ENCODE peak calls at places on chromosomes 6 and 20, in nine cellular contexts. N is mucosa of descending colon, R is Panc1, E is stomach, F is neural progenitor cell, D is Peyer's patch, C is psoas muscle, G is tibial artery, B is PC-9. X is an unnamed sample. For H3K36me3 and H3K4me1, the result is how much of the 10 kb centered on the place peaks cover.

GRCh38 chr20:31920275-31920855 is 31.5 kb downstream of the PDRG1 start:
- DNase-seq in F (peak), N (no peak), C (no peak), D (no peak), E (no peak), G (no peak), R (no peak), B (no peak), X (no peak)

GRCh38 chr20:62300319-62300718 is 2.5 kb upstream of the ADRM1 start:
- DNase-seq in N (no peak), D (no peak), B (no peak), F (no peak), R (no peak), E (no peak), C (no peak), G (no peak), X (no peak)

GRCh38 chr6:157063176-157063934 is 260.0 kb downstream of the TMEM242 start:
- DNase-seq in D (no peak), N (no peak), C (no peak), F (no peak), G (no peak), R (no peak), E (no peak), B (peak), X (no peak)

GRCh38 chr20:13262701-13263335 is 41.7 kb downstream of the ISM1 start:
- DNase-seq in F (no peak), G (no peak), B (no peak), N (no peak), R (no peak), E (no peak), C (no peak), D (no peak), X (no peak)

GRCh38 chr6:73579851-73580246 is 59.0 kb upstream of the EEF1A1 start:
- DNase-seq in E (peak), C (no peak), R (peak), B (peak), D (no peak), N (no peak), G (no peak), F (no peak), X (peak)

GRCh38 chr20:16624106-16624505 is 50.9 kb upstream of the KIF16B start:
- DNase-seq in N (no peak), E (no peak), F (no peak), R (no peak), B (peak), C (no peak), D (no peak), G (no peak), X (no peak)

GRCh38 chr20:24702501-24703283 is 233.3 kb downstream of the SYNDIG1 start:
- DNase-seq in N (no peak), G (peak), E (no peak), C (no peak), D (no peak), F (no peak), R (no peak), B (no peak), X (no peak)

GRCh38 chr6:126195625-126196236 is 144.2 kb upstream of the CENPW start:
- DNase-seq in D (no peak), E (no peak), G (no peak), C (no peak), R (no peak), N (no peak), B (no peak), F (no peak), X (no peak)

GRCh38 chr6:26223213-26223612 is 136.0 kb downstream of the HFE start:
- DNase-seq in C (no peak), D (no peak), R (no peak), N (no peak), B (no peak), F (no peak), G (no peak), E (no peak), X (peak)

GRCh38 chr6:122995930-122996796 is at the start of gene CLVS2:
- DNase-seq in F (peak), D (no peak), B (no peak), R (no peak), E (no peak), G (no peak), C (peak), N (no peak), X (no peak)

GRCh38 chr6:120354452-120355098 is 979.7 kb downstream of the TBC1D32 start:
- DNase-seq in F (no peak), N (no peak), C (no peak), B (no peak), E (no peak), D (no peak), R (no peak), G (no peak), X (no peak)

GRCh38 chr20:1566701-1567100 is 9.2 kb upstream of the SIRPD start:
- DNase-seq in C (no peak), N (no peak), F (no peak), B (peak), E (no peak), D (no peak), G (no peak), R (no peak), X (no peak)

GRCh38 chr6:63573140-63573898 is 1.0 kb downstream of the LOC128125822 start:
- DNase-seq in E (peak), C (peak), B (peak), R (no peak), G (peak), F (peak), N (peak), D (peak), X (peak)

GRCh38 chr6:47062346-47062745 is 20.2 kb upstream of the ADGRF1 start:
- DNase-seq in F (no peak), R (no peak), N (no peak), B (no peak), C (no peak), D (no peak), G (no peak), E (no peak), X (no peak)

GRCh38 chr6:149471801-149472200 is 13.0 kb downstream of the ZC3H12D start:
- DNase-seq in R (no peak), C (no peak), F (no peak), D (no peak), E (no peak), N (no peak), G (no peak), B (no peak), X (no peak)

GRCh38 chr6:31546339-31546961 is at the start of gene ATP6V1G2:
- DNase-seq in G (peak), C (peak), R (peak), D (peak), E (peak), N (peak), B (peak), F (peak), X (peak)

GRCh38 chr20:5031206-5031557 is 29.9 kb upstream of the SLC23A2 start:
- DNase-seq in C (no peak), N (no peak), R (no peak), F (no peak), B (peak), D (no peak), E (no peak), G (no peak), X (no peak)

GRCh38 chr6:158068893-158069799 is 87.5 kb downstream of the SYNJ2 start:
- DNase-seq in G (peak), B (peak), N (peak), F (no peak), C (no peak), E (peak), D (peak), R (no peak), X (peak)

GRCh38 chr6:156779206-156780116 is 2.3 kb downstream of the ARID1B start:
- DNase-seq in C (peak), N (peak), B (no peak), G (peak), R (no peak), F (peak), D (peak), E (peak), X (peak)

GRCh38 chr6:68637782-68638181 is 2.7 kb downstream of the ADGRB3 start:
- DNase-seq in R (no peak), C (no peak), B (no peak), G (no peak), F (no peak), D (no peak), N (no peak), E (no peak), X (no peak)

GRCh38 chr6:134954272-134954990 is 4.5 kb upstream of the ALDH8A1 start:
- DNase-seq in N (no peak), C (no peak), D (no peak), R (no peak), B (no peak), F (no peak), G (no peak), E (no peak), X (peak)

GRCh38 chr6:121008553-121008952 is 325.7 kb downstream of the TBC1D32 start:
- DNase-seq in R (no peak), E (no peak), B (no peak), N (no peak), G (no peak), D (no peak), C (no peak), F (no peak), X (no peak)

GRCh38 chr20:46979603-46980241 is 85.1 kb downstream of the EYA2 start:
- DNase-seq in G (no peak), C (no peak), B (no peak), E (no peak), R (no peak), N (no peak), D (no peak), F (no peak), X (no peak)

GRCh38 chr6:152432758-152433157 is 204.4 kb downstream of the SYNE1 start:
- DNase-seq in E (no peak), R (no peak), F (no peak), D (no peak), N (no peak), C (no peak), G (no peak), B (no peak), X (no peak)

GRCh38 chr20:16007978-16008377 is 565.3 kb downstream of the KIF16B start:
- DNase-seq in F (peak), N (no peak), R (no peak), D (no peak), C (no peak), G (no peak), B (no peak), E (no peak), X (no peak)

GRCh38 chr6:22250486-22250885 is 46.4 kb downstream of the PRL start:
- DNase-seq in N (no peak), E (no peak), F (peak), C (no peak), R (no peak), D (no peak), G (no peak), B (no peak), X (no peak)

GRCh38 chr6:134240664-134241431 is 77.1 kb downstream of the SGK1 start:
- DNase-seq in N (no peak), C (peak), B (no peak), G (peak), D (no peak), R (no peak), F (no peak), E (peak), X (no peak)

GRCh38 chr6:13194852-13195251 is 133.5 kb downstream of the TBC1D7 start:
- DNase-seq in R (peak), D (no peak), F (peak), E (peak), C (peak), G (no peak), N (peak), B (no peak), X (peak)

GRCh38 chr6:154306696-154307095 is 49.9 kb downstream of the IPCEF1 start:
- DNase-seq in F (no peak), B (no peak), E (no peak), C (no peak), N (no peak), G (no peak), R (no peak), D (no peak), X (no peak)

GRCh38 chr6:32529697-32530429 is at the start of gene HLA-DRB5:
- DNase-seq in F (no peak), D (peak), G (peak), B (no peak), N (no peak), R (no peak), E (peak), C (peak), X (peak)

GRCh38 chr6:109008061-109008460 is 86.6 kb downstream of the SESN1 start:
- DNase-seq in B (no peak), D (no peak), N (no peak), E (no peak), R (no peak), C (no peak), G (no peak), F (peak), X (no peak)

GRCh38 chr20:24489631-24490260 is 20.3 kb downstream of the SYNDIG1 start:
- DNase-seq in F (no peak), G (no peak), B (no peak), E (no peak), D (no peak), R (no peak), C (no peak), N (no peak), X (no peak)

GRCh38 chr6:127481628-127482027 is 22.4 kb upstream of the KIAA0408 start:
- DNase-seq in B (peak), F (no peak), R (no peak), E (no peak), N (no peak), D (no peak), C (no peak), G (no peak), X (peak)

GRCh38 chr20:3783516-3784225 is 2.4 kb upstream of the SPEF1 start:
- DNase-seq in E (no peak), R (no peak), C (peak), N (no peak), B (no peak), G (no peak), D (no peak), F (no peak), X (no peak)

GRCh38 chr6:56891754-56892153 is 63.2 kb upstream of the BEND6 start:
- DNase-seq in B (no peak), G (no peak), R (no peak), D (no peak), N (no peak), C (no peak), E (no peak), F (peak), X (no peak)

GRCh38 chr20:34949120-34949519 is 6.5 kb downstream of the GSS start:
- DNase-seq in R (no peak), C (no peak), F (no peak), G (no peak), E (no peak), B (no peak), D (no peak), N (peak), X (peak)
- H3K36me3 ChIP-seq in R (under half), C (under half), F (under half), G (under half), E (under half), B (under half), D (under half), N (under half), X (under half)

DNA sequence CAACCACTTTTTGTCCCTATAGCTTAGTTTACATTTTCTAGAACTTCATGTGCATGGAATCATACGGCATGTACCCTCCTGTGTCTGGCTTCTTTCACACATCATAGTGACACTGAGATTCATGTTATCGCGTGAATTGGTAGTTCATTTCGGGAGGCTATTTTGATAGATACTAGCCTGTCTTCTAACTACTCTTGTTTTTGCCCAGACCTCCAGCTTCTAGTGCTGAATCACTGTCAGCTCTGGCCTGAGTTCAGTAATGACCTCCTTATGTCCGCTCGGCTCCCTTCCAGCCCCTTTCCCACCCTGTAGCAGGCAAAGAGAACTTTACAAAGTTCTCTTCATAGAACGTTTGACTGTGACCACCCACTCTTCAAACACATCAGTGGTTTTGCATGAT is 14.1 kb downstream of the MYBL2 start:
- DNase-seq in G (no peak), E (no peak), N (no peak), C (no peak), B (no peak), D (no peak), F (no peak), R (no peak), X (no peak)
- H3K4me3 ChIP-seq in G (no peak), E (no peak), N (no peak), C (no peak), B (no peak), D (peak), F (no peak), R (no peak), X (no peak)

DNA sequence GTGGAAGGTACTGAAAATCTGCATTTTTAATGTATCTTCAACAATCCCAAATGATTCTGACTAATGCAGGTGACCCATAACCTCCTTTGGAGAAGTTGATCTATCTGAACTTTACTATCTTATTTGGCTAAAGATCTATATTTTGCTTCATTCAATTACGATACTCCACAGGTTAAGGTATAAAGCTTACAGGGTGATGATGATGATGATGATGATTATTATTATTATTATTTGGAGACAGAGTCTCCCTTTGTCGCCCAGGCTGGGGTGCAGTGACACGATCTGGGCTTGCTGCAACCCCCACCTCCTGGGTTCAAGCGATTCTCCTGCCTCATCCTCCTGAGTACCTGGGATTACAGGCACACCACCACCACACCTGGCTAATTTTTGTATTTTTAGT is 13.1 kb downstream of the TOP1 start:
- DNase-seq in C (no peak), G (no peak), D (no peak), R (no peak), E (no peak), N (no peak), B (no peak), F (no peak), X (no peak)
- H3K4me1 ChIP-seq in C (under half), G (half or more), D (under half), R (under half), E (half or more), N (under half), B (under half), F (half or more), X (under half)

GRCh38 chr6:44254957-44255808 is 2.1 kb downstream of the SLC35B2 start:
- DNase-seq in N (no peak), G (no peak), C (peak), D (no peak), F (no peak), E (no peak), R (no peak), B (peak), X (no peak)
- H3K36me3 ChIP-seq in N (under half), G (half or more), C (under half), D (under half), F (under half), E (half or more), R (under half), B (under half), X (under half)

DNA sequence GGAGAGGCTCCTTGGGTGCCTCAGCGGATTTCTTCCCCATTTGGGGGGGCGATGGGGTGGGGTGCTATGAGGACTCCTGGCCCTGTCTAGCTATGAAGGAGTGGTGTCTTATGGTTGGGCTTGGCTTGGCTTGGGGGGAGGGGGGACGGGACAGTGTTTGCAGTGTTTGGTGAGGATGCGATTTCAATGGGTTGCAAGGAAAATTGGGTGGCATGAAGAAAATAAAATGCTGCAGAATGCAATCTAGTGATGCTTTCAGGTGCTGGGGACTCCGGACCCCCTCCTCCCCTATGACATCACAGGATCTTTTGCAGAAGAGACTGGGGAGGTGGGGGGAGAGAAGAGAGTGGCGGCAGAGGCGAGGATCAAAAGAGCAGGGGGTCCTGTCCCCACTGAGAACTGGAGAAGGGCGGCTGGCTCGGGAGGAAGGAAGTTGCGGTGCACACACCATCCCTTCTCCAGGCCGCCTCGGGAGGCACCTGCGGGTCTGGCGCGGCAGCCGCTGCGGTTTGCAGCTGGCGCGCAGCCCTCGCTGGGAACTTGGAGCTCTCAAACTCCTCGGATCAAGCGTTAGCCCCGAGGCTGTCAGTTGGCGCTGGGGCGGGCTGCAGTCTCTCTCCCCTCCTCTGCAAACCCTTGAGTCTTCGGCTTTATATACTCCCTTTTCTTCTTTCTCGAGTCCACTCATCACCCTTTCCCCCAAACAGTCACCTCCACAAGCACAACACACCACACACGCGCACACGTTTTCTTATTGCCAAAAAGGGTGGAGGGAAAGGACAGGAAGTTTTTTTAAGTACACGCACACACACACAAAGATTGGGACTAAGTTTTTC is 180.8 kb downstream of the TBXT start:
- DNase-seq in G (no peak), R (no peak), F (peak), N (no peak), B (no peak), E (no peak), C (no peak), D (no peak), X (no peak)
- H3K4me3 ChIP-seq in G (peak), R (peak), F (peak), N (no peak), B (no peak), E (peak), C (peak), D (no peak), X (no peak)

DNA sequence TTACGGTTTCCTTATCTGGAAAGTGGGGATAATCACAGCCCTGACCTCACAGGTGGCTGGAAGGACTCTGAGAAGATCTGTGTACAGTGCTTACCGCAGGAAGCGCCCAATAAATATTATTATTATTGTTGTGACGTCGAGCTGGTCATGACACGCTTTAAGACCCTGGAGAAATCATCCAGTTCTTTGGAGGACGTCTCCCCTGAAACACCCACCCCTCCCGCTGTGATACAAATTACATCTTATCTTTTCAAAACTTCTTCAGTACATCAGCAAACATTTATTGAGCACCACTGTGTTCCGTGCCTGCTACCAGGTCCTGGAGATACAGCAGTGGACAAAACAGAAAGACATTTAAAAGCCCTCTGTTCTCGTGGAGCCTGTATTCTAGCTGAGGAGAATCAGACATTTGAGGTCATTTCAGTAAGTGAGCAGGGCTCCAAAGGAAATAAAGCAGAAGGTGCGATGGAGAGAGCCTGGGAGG is 118.7 kb downstream of the CEBPB start:
- DNase-seq in C (no peak), R (no peak), E (no peak), F (no peak), N (no peak), G (no peak), B (no peak), D (no peak), X (no peak)
- H3K4me1 ChIP-seq in C (under half), R (half or more), E (half or more), F (under half), N (under half), G (half or more), B (half or more), D (under half), X (under half)

GRCh38 chr6:111011360-111012142 is 29.7 kb downstream of the RPF2 start:
- DNase-seq in N (no peak), D (no peak), F (peak), G (no peak), E (no peak), C (no peak), B (no peak), R (peak), X (peak)
- H3K36me3 ChIP-seq in N (under half), D (under half), F (under half), G (under half), E (under half), C (under half), B (under half), R (under half), X (under half)

DNA sequence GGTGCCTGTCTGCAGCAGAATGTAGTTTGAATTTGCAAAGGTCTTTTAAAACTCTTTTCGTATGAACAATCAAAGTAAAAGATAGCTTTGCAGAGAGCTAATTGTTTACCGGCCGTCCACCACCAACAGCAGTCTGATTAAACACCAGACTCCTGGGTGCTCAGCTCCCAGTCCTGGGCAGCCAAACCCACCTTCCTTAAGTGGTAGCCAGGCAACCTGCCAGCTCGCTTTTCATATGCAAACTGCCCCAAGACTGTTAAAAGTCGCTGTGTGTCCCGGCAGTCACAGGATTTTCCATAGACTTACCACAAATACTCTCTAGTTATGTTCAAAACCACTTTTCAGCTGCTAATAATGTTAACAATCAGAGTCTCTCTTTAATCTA is 849 bp downstream of the THBS2 start:
- DNase-seq in F (peak), C (no peak), E (no peak), R (no peak), G (peak), N (no peak), B (no peak), D (peak), X (no peak)
- H3K4me3 ChIP-seq in F (peak), C (peak), E (peak), R (peak), G (peak), N (no peak), B (no peak), D (no peak), X (no peak)

X was measured in small intestine.